ENCODE peak calls at places on chromosomes 16 and 17, in eight cellular contexts. B, A, H, Y, P, M, V and G are unnamed samples.

GRCh38 chr17:7740481-7741001 is 23.0 kb downstream of the DNAH2 start:
- DNase-seq in B (no peak), A (no peak), H (no peak), Y (no peak), P (no peak), M (no peak), V (no peak), G (no peak)

GRCh38 chr16:75228143-75228976 is 9.6 kb downstream of the CTRB1 start:
- DNase-seq in B (no peak), A (no peak), H (no peak), Y (no peak), P (no peak), M (no peak), V (no peak), G (no peak)

GRCh38 chr17:32664936-32665583 is 178.3 kb downstream of the CDK5R1 start:
- DNase-seq in B (no peak), A (no peak), H (no peak), Y (no peak), P (no peak), M (no peak), V (no peak), G (no peak)

GRCh38 chr17:44610871-44611270 is 45.4 kb upstream of the MEIOC start:
- DNase-seq in B (no peak), A (no peak), H (no peak), Y (no peak), P (peak; percentile 59), M (no peak), V (no peak), G (no peak)

GRCh38 chr16:20611975-20612471 is 35.9 kb upstream of the ACSM2B start:
- DNase-seq in B (no peak), A (no peak), H (peak; percentile 33), Y (peak; percentile 26), P (no peak), M (no peak), V (no peak), G (no peak)

GRCh38 chr17:6713130-6713917 is at the start of gene SLC13A5:
- DNase-seq in B (no peak), A (no peak), H (peak; percentile 6), Y (no peak), P (peak; percentile 2), M (peak; percentile 89), V (no peak), G (no peak)

GRCh38 chr17:28030386-28030785 is 12.1 kb upstream of the NLK start:
- DNase-seq in B (no peak), A (no peak), H (no peak), Y (no peak), P (no peak), M (no peak), V (no peak), G (no peak)

GRCh38 chr17:21209511-21210175 is 4.3 kb downstream of the TMEM11 start:
- DNase-seq in B (no peak), A (no peak), H (no peak), Y (no peak), P (no peak), M (no peak), V (peak; percentile 62), G (no peak)

GRCh38 chr17:78925234-78925633 is at the start of gene TIMP2:
- DNase-seq in B (peak; percentile 52), A (no peak), H (peak; percentile 81), Y (peak; percentile 60), P (peak; percentile 75), M (peak; percentile 89), V (peak; percentile 91), G (no peak)

GRCh38 chr16:3035972-3036725 is 595 bp downstream of the BICDL2 start:
- DNase-seq in B (no peak), A (no peak), H (no peak), Y (no peak), P (no peak), M (no peak), V (no peak), G (no peak)

GRCh38 chr17:44065668-44066203 is 735 bp downstream of the LSM12 start:
- DNase-seq in B (peak; percentile 39), A (no peak), H (no peak), Y (no peak), P (no peak), M (peak; percentile 23), V (no peak), G (no peak)

GRCh38 chr17:38454528-38454927 is 26.3 kb downstream of the ARHGAP23 start:
- DNase-seq in B (no peak), A (peak; percentile 29), H (peak; percentile 87), Y (peak; percentile 87), P (peak; percentile 77), M (no peak), V (peak; percentile 59), G (no peak)

GRCh38 chr16:11460820-11461594 is 115.7 kb downstream of the RMI2 start:
- DNase-seq in B (no peak), A (no peak), H (no peak), Y (no peak), P (no peak), M (no peak), V (no peak), G (no peak)

GRCh38 chr16:678858-679807 is 1.1 kb upstream of the STUB1 start:
- DNase-seq in B (peak; percentile 64), A (no peak), H (peak; percentile 68), Y (peak; percentile 38), P (peak; percentile 40), M (peak; percentile 86), V (peak; percentile 79), G (peak; percentile 67)

GRCh38 chr17:31528291-31528874 is 136.9 kb downstream of the RAB11FIP4 start:
- DNase-seq in B (no peak), A (no peak), H (no peak), Y (no peak), P (no peak), M (no peak), V (no peak), G (no peak)

GRCh38 chr16:81371106-81371505 is 56.3 kb downstream of the GAN start:
- DNase-seq in B (no peak), A (no peak), H (no peak), Y (no peak), P (no peak), M (no peak), V (no peak), G (no peak)

GRCh38 chr16:85712841-85713240 is 24.1 kb upstream of the GINS2 start:
- DNase-seq in B (no peak), A (no peak), H (no peak), Y (no peak), P (peak; percentile 48), M (peak; percentile 23), V (no peak), G (no peak)

GRCh38 chr16:14454391-14454790 is 175.7 kb downstream of the PARN start:
- DNase-seq in B (no peak), A (no peak), H (no peak), Y (no peak), P (peak; percentile 64), M (no peak), V (no peak), G (no peak)

GRCh38 chr17:66255112-66255511 is 25.9 kb upstream of the APOH start:
- DNase-seq in B (peak; percentile 80), A (no peak), H (no peak), Y (no peak), P (peak; percentile 78), M (peak; percentile 72), V (peak; percentile 50), G (peak; percentile 16)

GRCh38 chr16:66359012-66359411 is 7.5 kb upstream of the CDH5 start:
- DNase-seq in B (no peak), A (no peak), H (no peak), Y (no peak), P (peak; percentile 19), M (no peak), V (no peak), G (no peak)

GRCh38 chr17:15651001-15651582 is 31.6 kb upstream of the FBXW10B start:
- DNase-seq in B (no peak), A (no peak), H (no peak), Y (no peak), P (no peak), M (no peak), V (peak; percentile 48), G (peak; percentile 7)

GRCh38 chr17:17834974-17835373 is 1.8 kb downstream of the SREBF1 start:
- DNase-seq in B (no peak), A (no peak), H (no peak), Y (no peak), P (no peak), M (no peak), V (no peak), G (no peak)

GRCh38 chr16:12971216-12971615 is 69.8 kb downstream of the SHISA9 start:
- DNase-seq in B (no peak), A (no peak), H (peak; percentile 18), Y (peak; percentile 75), P (peak; percentile 0), M (peak; percentile 59), V (no peak), G (no peak)

GRCh38 chr17:16919663-16920627 is 52.0 kb downstream of the TNFRSF13B start:
- DNase-seq in B (no peak), A (no peak), H (no peak), Y (no peak), P (no peak), M (peak; percentile 85), V (peak; percentile 32), G (no peak)

GRCh38 chr16:47377156-47377555 is 83.7 kb downstream of the ITFG1 start:
- DNase-seq in B (no peak), A (no peak), H (no peak), Y (no peak), P (peak; percentile 42), M (peak; percentile 68), V (no peak), G (no peak)

GRCh38 chr16:26645629-26646028 is 421.1 kb upstream of the C16orf82 start:
- DNase-seq in B (peak; percentile 80), A (no peak), H (peak; percentile 6), Y (peak; percentile 5), P (no peak), M (peak; percentile 71), V (no peak), G (no peak)

GRCh38 chr17:55783684-55784245 is 32.9 kb downstream of the PCTP start:
- DNase-seq in B (no peak), A (no peak), H (no peak), Y (no peak), P (peak; percentile 22), M (peak; percentile 68), V (peak; percentile 62), G (no peak)

GRCh38 chr17:57410169-57410568 is 153.8 kb downstream of the MSI2 start:
- DNase-seq in B (no peak), A (no peak), H (no peak), Y (no peak), P (no peak), M (no peak), V (no peak), G (no peak)

GRCh38 chr16:23757937-23758619 is 3.3 kb downstream of the CHP2 start:
- DNase-seq in B (no peak), A (no peak), H (no peak), Y (no peak), P (no peak), M (no peak), V (no peak), G (no peak)

GRCh38 chr16:84438971-84439696 is 65.3 kb downstream of the MEAK7 start:
- DNase-seq in B (no peak), A (no peak), H (no peak), Y (no peak), P (no peak), M (no peak), V (peak; percentile 78), G (no peak)

GRCh38 chr16:84323626-84324025 is 28.9 kb downstream of the WFDC1 start:
- DNase-seq in B (no peak), A (no peak), H (no peak), Y (no peak), P (peak; percentile 11), M (no peak), V (no peak), G (no peak)

GRCh38 chr16:11377156-11377555 is 31.9 kb downstream of the RMI2 start:
- DNase-seq in B (no peak), A (no peak), H (no peak), Y (no peak), P (no peak), M (no peak), V (no peak), G (no peak)

GRCh38 chr16:68885321-68885720 is 42.0 kb downstream of the TANGO6 start:
- DNase-seq in B (no peak), A (no peak), H (no peak), Y (no peak), P (no peak), M (no peak), V (no peak), G (no peak)

GRCh38 chr17:7853693-7854043 is 1.2 kb upstream of the TMEM88 start:
- DNase-seq in B (no peak), A (no peak), H (no peak), Y (no peak), P (peak; percentile 30), M (peak; percentile 48), V (no peak), G (no peak)